ENCODE peak calls at places on chromosomes 2 and 18, in six cellular contexts. C, F, Y, V, B and S are unnamed samples.

GRCh38 chr18:80095414-80095813 is 13.6 kb upstream of the ADNP2 start:
- DNase-seq in V (no peak), C (no peak), F (no peak), Y (no peak), B (no peak), S (no peak)

GRCh38 chr2:134862069-134862468 is 23.7 kb downstream of the ACMSD start:
- DNase-seq in F (no peak), V (no peak), C (no peak), B (no peak), Y (no peak), S (no peak)

GRCh38 chr2:98806266-98806697 is 75.3 kb upstream of the MGAT4A start:
- DNase-seq in C (no peak), B (no peak), V (peak; percentile 11), F (peak; percentile 79), Y (peak; percentile 37), S (peak; percentile 34)

GRCh38 chr18:48330016-48330991 is 78.9 kb downstream of the ZBTB7C start:
- DNase-seq in F (no peak), V (peak; percentile 72), Y (peak; percentile 54), C (no peak), B (no peak), S (peak; percentile 65)

GRCh38 chr18:36299010-36299409 is 1.5 kb downstream of the FHOD3 start:
- DNase-seq in F (no peak), C (no peak), V (no peak), Y (no peak), B (no peak), S (no peak)

GRCh38 chr2:1638281-1638860 is 105.9 kb downstream of the PXDN start:
- DNase-seq in Y (no peak), B (no peak), V (no peak), C (no peak), F (no peak), S (peak; percentile 8)

GRCh38 chr2:115359550-115359949 is 917.1 kb downstream of the DPP10 start:
- DNase-seq in Y (no peak), F (no peak), B (no peak), V (no peak), C (no peak), S (no peak)

GRCh38 chr2:237060518-237061312 is 25.0 kb upstream of the COPS8 start:
- DNase-seq in Y (peak; percentile 63), B (peak; percentile 71), F (peak; percentile 38), C (peak; percentile 54), V (peak; percentile 82), S (peak; percentile 70)

GRCh38 chr2:190634381-190634780 is 14.5 kb upstream of the NAB1 start:
- DNase-seq in F (no peak), B (no peak), C (no peak), Y (no peak), V (peak; percentile 11), S (peak; percentile 93)

GRCh38 chr2:98308532-98308931 is 37.7 kb upstream of the CNGA3 start:
- DNase-seq in F (no peak), C (no peak), V (no peak), Y (no peak), B (no peak), S (no peak)

GRCh38 chr18:24427484-24427883 is 1.0 kb downstream of the IMPACT start:
- DNase-seq in F (no peak), V (peak; percentile 32), C (no peak), B (peak; percentile 27), Y (no peak), S (peak; percentile 15)

GRCh38 chr2:129896226-129897100 is 83.0 kb upstream of the RAB6C start:
- DNase-seq in C (no peak), F (no peak), Y (no peak), V (no peak), B (no peak), S (no peak)

GRCh38 chr2:26184555-26185303 is 11.8 kb downstream of the GAREM2 start:
- DNase-seq in C (no peak), F (peak; percentile 65), Y (peak; percentile 81), B (peak; percentile 86), V (peak; percentile 80), S (peak; percentile 84)

GRCh38 chr2:235543126-235543750 is 49.4 kb downstream of the AGAP1 start:
- DNase-seq in V (no peak), F (no peak), B (no peak), Y (no peak), C (no peak), S (no peak)

GRCh38 chr2:160402498-160402897 is 91.1 kb downstream of the RBMS1 start:
- DNase-seq in B (no peak), Y (no peak), C (no peak), F (no peak), V (no peak), S (peak; percentile 47)

GRCh38 chr2:24926602-24927252 is 6.7 kb upstream of the ADCY3 start:
- DNase-seq in F (peak; percentile 84), Y (peak; percentile 45), B (peak; percentile 33), C (no peak), V (peak; percentile 34), S (peak; percentile 61)

GRCh38 chr2:191696001-191696400 is 18.1 kb downstream of the NABP1 start:
- DNase-seq in Y (peak; percentile 70), C (no peak), V (peak; percentile 97), B (no peak), F (peak; percentile 85), S (peak; percentile 95)

GRCh38 chr2:112803691-112804521 is 19.6 kb upstream of the IL1A start:
- DNase-seq in F (no peak), Y (no peak), B (peak; percentile 49), V (peak; percentile 43), C (no peak), S (peak; percentile 66)

GRCh38 chr2:225472161-225472560 is 72.7 kb downstream of the NYAP2 start:
- DNase-seq in V (no peak), F (no peak), C (no peak), B (no peak), Y (no peak), S (no peak)

GRCh38 chr2:63721082-63721424 is 120.6 kb upstream of the UGP2 start:
- DNase-seq in B (no peak), C (peak; percentile 6), F (no peak), Y (no peak), V (no peak), S (no peak)

GRCh38 chr2:6926071-6926732 is 9.0 kb downstream of the RNF144A start:
- DNase-seq in V (no peak), F (no peak), C (no peak), Y (no peak), B (no peak), S (no peak)

GRCh38 chr2:152710713-152711112 is 6.5 kb downstream of the PRPF40A start:
- DNase-seq in C (no peak), F (no peak), B (no peak), Y (no peak), V (no peak), S (peak; percentile 7)

GRCh38 chr2:101001713-101002561 is at the start of gene RPL31:
- DNase-seq in C (peak; percentile 92), Y (peak; percentile 98), V (peak; percentile 98), F (peak; percentile 98), B (peak; percentile 98), S (peak; percentile 97)

GRCh38 chr2:237271698-237272097 is 142.3 kb downstream of the COL6A3 start:
- DNase-seq in V (peak; percentile 26), F (no peak), B (no peak), C (no peak), Y (no peak), S (no peak)

GRCh38 chr2:26608557-26608956 is 32.6 kb downstream of the CIB4 start:
- DNase-seq in C (no peak), V (no peak), B (no peak), F (no peak), Y (no peak), S (no peak)

GRCh38 chr2:179340678-179341077 is 76.0 kb upstream of the SESTD1 start:
- DNase-seq in B (no peak), V (peak; percentile 72), Y (no peak), C (no peak), F (no peak), S (peak; percentile 77)
- TF ChIP-seq CTCF in B (no peak), V (peak; percentile 54), Y (peak; percentile 31), C (no peak), F (peak; percentile 15), S (peak; percentile 50)

DNA sequence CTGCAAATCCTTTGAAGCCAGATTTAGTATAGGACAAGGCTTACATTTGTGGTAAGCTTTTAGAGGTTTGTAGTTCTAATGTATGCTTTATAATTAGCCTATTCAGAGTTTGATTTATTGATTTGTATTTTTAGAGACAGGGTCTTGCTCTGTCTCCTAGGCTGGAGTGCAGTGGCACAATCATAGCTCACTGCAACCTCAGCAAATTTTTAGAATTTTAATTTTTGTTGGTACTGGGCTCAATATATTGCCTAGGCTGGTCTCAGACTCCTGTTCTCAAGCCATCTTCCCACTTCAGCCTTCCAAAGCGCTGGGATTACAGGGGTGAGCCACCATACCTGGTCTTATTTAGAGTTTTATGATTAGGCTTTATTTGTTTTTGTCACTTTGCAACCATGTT is 4.5 kb downstream of the KCNJ13 start:
- DNase-seq in Y (no peak), B (no peak), F (no peak), C (no peak), V (no peak), S (no peak)
- H3K4me3 ChIP-seq in Y (no peak overlapping the region), B (no peak overlapping the region), F (no peak overlapping the region), C (no peak overlapping the region), V (no peak overlapping the region), S (no peak overlapping the region)

GRCh38 chr2:127024769-127025356 is 82.1 kb downstream of the BIN1 start:
- DNase-seq in B (no peak), C (peak; percentile 60), V (no peak), F (no peak), Y (peak; percentile 29), S (no peak)
- TF ChIP-seq CTCF in B (no peak), C (peak; percentile 30), V (peak; percentile 49), F (peak; percentile 14), Y (peak; percentile 33), S (peak; percentile 44)

GRCh38 chr2:127891806-127892205 is 6.0 kb upstream of the AMMECR1L start:
- DNase-seq in B (no peak), C (no peak), V (no peak), F (no peak), Y (no peak), S (peak; percentile 11)

GRCh38 chr2:127893033-127893432 is 7.3 kb upstream of the AMMECR1L start:
- DNase-seq in C (no peak), F (no peak), B (peak; percentile 46), V (no peak), Y (no peak), S (no peak)

GRCh38 chr2:127888772-127889171 is 3.0 kb upstream of the AMMECR1L start:
- DNase-seq in V (no peak), B (no peak), C (no peak), Y (no peak), F (no peak), S (no peak)

GRCh38 chr2:127884436-127884835 is 1.3 kb downstream of the AMMECR1L start:
- DNase-seq in V (peak; percentile 76), C (no peak), F (no peak), Y (no peak), B (no peak), S (peak; percentile 80)

DNA sequence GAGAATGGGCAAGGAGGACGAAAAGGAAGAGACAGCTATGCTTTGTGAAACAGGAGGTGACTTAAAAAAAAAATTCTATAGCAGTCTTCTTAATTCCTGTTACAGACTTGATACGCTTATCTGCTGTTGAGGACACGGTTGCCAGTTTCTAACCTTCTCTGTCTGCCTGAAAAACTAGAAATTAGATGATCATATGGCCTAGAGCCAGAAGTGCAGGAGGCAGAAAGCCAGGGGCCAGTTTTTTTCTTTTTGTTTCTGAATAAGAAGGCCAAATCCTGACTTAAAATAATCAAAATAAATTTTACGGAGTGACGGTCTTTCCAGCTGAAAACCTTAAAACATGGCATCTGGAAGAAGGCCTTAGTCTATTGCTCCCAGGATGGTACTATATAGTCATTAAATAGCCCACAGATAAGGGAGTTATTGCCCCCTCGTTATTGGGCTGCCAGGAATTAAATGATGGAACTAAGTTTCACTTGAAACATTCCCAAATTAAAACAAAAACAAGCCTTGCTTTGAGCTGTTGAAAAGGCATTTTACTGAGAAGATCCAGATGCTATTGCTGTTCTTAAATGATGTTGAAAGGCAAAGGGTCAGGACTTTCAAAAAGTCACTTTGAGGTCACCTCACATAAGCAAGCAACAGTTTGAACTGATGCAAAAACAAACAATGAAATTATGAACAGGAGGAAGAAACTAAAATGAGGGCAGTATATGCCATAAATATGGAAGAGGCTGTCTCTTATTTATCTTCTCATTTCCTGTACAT is 1.9 kb upstream of the AMMECR1L start:
- DNase-seq in Y (peak; percentile 46), C (no peak), V (peak; percentile 71), F (no peak), B (no peak), S (no peak)
- H3K4me3 ChIP-seq in Y (no peak overlapping the region), C (peak overlapping the region; percentile 51), V (peak overlapping the region; percentile 39), F (peak overlapping the region; percentile 71), B (peak overlapping the region; percentile 64), S (peak overlapping the region; percentile 58)